ENCODE peak calls at places on chromosomes 13 and 19, in eight cellular contexts. H is fibroblast of pulmonary artery, Q is coronary artery, R is osteoblast, S is AG10803, U is OCI-LY7, L is uterus, Y is testis. I is an unnamed sample.

GRCh38 chr13:50969691-50970090 is 60.1 kb downstream of the RNASEH2B start:
- DNase-seq in Q (no peak), R (no peak), H (peak), Y (no peak), S (peak), L (no peak), U (no peak), I (no peak)

GRCh38 chr19:1860821-1861598 is 2.4 kb downstream of the KLF16 start:
- DNase-seq in R (no peak), S (no peak), U (no peak), H (no peak), L (no peak), Q (no peak), Y (no peak), I (no peak)

GRCh38 chr13:93843082-93843481 is 616.5 kb downstream of the GPC6 start:
- DNase-seq in H (no peak), U (no peak), L (no peak), Y (no peak), R (no peak), S (no peak), Q (no peak), I (no peak)

GRCh38 chr19:48683349-48683748 is 10.5 kb upstream of the NTN5 start:
- DNase-seq in Y (peak), S (peak), R (peak), Q (no peak), H (peak), U (peak), L (peak), I (no peak)

GRCh38 chr13:112905086-112905485 is 63.9 kb upstream of the MCF2L start:
- DNase-seq in S (no peak), U (no peak), L (no peak), Y (no peak), R (no peak), H (no peak), Q (no peak), I (no peak)

GRCh38 chr19:49855676-49856573 is 5.0 kb downstream of the PTOV1 start:
- DNase-seq in L (no peak), Q (no peak), H (no peak), U (no peak), Y (no peak), R (no peak), S (no peak), I (peak)

GRCh38 chr13:73440296-73440895 is 381.6 kb downstream of the KLF5 start:
- DNase-seq in Y (no peak), R (no peak), U (peak), H (peak), L (no peak), Q (no peak), S (no peak), I (no peak)

GRCh38 chr19:271856-272255 is 19.3 kb downstream of the PLPP2 start:
- DNase-seq in Q (no peak), H (no peak), S (no peak), Y (no peak), U (no peak), R (no peak), L (no peak), I (no peak)

GRCh38 chr13:60397693-60398437 is 845 bp downstream of the TDRD3 start:
- DNase-seq in S (peak), Q (peak), L (peak), Y (peak), U (peak), R (peak), H (peak), I (peak)

GRCh38 chr19:29121684-29122083 is 91.3 kb downstream of the UQCRFS1 start:
- DNase-seq in S (peak), Q (no peak), Y (peak), H (no peak), R (no peak), U (no peak), L (no peak), I (peak)
- TF ChIP-seq CTCF in S (peak), Q (no peak), Y (peak), H (peak), R (peak), U (peak), L (no peak), I (peak)

DNA sequence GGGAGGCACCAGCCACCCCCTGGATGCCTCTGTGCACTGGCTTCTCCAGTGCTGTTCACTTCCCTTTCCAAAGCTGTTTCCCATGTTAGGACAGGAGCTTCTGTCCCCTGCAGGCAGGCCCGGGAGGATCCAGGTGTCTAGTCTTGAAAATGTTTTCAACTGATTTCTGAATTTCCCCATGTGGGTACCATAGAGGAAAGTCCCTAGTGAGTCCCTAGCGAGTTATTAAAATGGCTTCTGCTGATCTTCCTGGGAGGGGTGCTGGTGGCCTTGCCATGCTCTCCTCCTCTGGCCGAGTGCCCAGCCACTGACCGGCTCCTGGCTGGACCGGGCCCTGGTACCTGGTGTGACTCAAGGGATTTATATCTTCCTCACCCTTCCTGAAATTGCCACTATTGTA is 5.2 kb upstream of the ANKRD10 start:
- DNase-seq in R (no peak), L (no peak), S (no peak), U (no peak), H (no peak), Y (peak), Q (no peak), I (no peak)
- TF ChIP-seq CTCF in R (no peak), L (no peak), S (no peak), U (no peak), H (no peak), Y (no peak), Q (no peak), I (no peak)

GRCh38 chr19:53019684-53020083 is 6.0 kb downstream of the ERVV-1 start:
- DNase-seq in Y (peak), H (peak), Q (no peak), R (no peak), S (no peak), U (peak), L (no peak), I (no peak)
- TF ChIP-seq CTCF in Y (no peak), H (peak), Q (no peak), R (peak), S (no peak), U (peak), L (no peak), I (no peak)

GRCh38 chr19:52945652-52946321 is 16.9 kb downstream of the ZNF816 start:
- DNase-seq in Q (no peak), R (no peak), L (no peak), U (no peak), Y (no peak), H (no peak), S (no peak), I (no peak)
- TF ChIP-seq CTCF in Q (no peak), R (no peak), L (no peak), U (no peak), Y (no peak), H (no peak), S (no peak), I (no peak)

GRCh38 chr13:103525530-103525929 is 459.3 kb upstream of the SLC10A2 start:
- DNase-seq in Y (no peak), R (no peak), H (no peak), S (no peak), Q (no peak), U (no peak), L (no peak), I (no peak)

GRCh38 chr13:103528437-103528836 is 462.2 kb upstream of the SLC10A2 start:
- DNase-seq in Y (no peak), U (no peak), L (no peak), R (no peak), S (no peak), H (no peak), Q (no peak), I (no peak)

DNA sequence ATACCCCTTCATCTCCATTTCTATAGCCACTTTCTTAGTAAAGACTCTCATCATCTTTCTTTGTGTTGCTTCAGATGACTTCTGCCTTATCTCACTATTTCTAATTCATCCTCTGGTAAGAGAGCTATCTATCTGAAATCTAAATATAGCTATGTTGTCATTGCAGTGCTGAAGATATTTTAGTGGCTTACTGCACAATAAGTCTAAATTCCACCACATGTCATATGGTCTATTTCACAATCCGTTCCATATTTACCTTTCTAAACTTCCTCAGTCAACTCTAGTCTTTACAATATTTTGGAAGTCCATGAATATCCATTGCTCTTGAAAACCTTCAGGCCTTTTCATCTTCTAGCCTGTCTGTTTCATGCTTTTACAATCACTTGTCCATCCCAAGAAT is 465.1 kb upstream of the SLC10A2 start:
- DNase-seq in U (no peak), R (no peak), Y (no peak), Q (no peak), S (no peak), L (no peak), H (no peak), I (no peak)
- TF ChIP-seq CTCF in U (no peak), R (no peak), Y (no peak), Q (no peak), S (no peak), L (no peak), H (no peak), I (no peak)

GRCh38 chr19:57389730-57390598 is at the start of gene ZNF548:
- DNase-seq in U (peak), R (peak), S (peak), Y (peak), L (peak), H (peak), Q (peak), I (peak)
- TF ChIP-seq CTCF in U (peak), R (peak), S (peak), Y (peak), L (peak), H (peak), Q (no peak), I (no peak)

GRCh38 chr19:16607819-16608218 is 20.2 kb downstream of the MED26 start:
- DNase-seq in Y (no peak), H (no peak), L (no peak), Q (no peak), U (no peak), R (no peak), S (no peak), I (no peak)

GRCh38 chr19:16604615-16605014 is 23.4 kb downstream of the MED26 start:
- DNase-seq in S (no peak), H (no peak), U (no peak), Y (no peak), Q (no peak), L (no peak), R (peak), I (no peak)

GRCh38 chr19:16603090-16603489 is 24.9 kb downstream of the MED26 start:
- DNase-seq in Y (no peak), S (no peak), L (no peak), U (no peak), R (peak), Q (no peak), H (no peak), I (no peak)

GRCh38 chr19:16605115-16605514 is 22.9 kb downstream of the MED26 start:
- DNase-seq in Q (no peak), S (no peak), L (no peak), H (no peak), Y (no peak), U (no peak), R (peak), I (no peak)

DNA sequence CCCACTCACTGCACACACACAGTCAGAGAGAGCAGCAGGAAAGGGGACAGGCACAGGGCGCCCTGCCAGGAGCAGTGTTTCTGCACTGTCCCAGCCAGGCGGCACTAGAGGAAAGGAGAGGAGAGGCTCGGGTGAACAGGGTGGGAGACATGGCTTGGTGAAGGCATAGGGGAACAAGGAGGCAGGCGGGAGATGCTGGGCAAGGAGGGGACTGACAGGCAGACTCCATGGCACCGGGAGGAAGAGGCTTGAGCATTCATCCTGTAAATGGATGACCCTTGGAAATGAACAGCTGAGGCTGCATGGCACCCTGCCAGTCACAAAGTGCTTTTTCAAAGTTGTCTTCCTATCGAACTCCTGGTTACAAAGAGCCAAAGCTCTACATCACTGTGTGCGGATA is 22.5 kb downstream of the MED26 start:
- DNase-seq in R (peak), U (no peak), Q (no peak), S (no peak), Y (no peak), H (no peak), L (peak), I (no peak)
- TF ChIP-seq CTCF in R (no peak), U (no peak), Q (no peak), S (no peak), Y (no peak), H (no peak), L (no peak), I (no peak)

GRCh38 chr19:38544569-38545315 is 73.0 kb downstream of the MAP4K1 start:
- DNase-seq in R (no peak), Y (no peak), L (no peak), U (peak), S (no peak), H (peak), Q (no peak), I (no peak)
- TF ChIP-seq CTCF in R (peak), Y (no peak), L (no peak), U (peak), S (no peak), H (no peak), Q (no peak), I (peak)

GRCh38 chr13:58994778-58995177 is 1169.0 kb downstream of the DIAPH3 start:
- DNase-seq in L (no peak), U (peak), R (no peak), S (no peak), Q (no peak), H (peak), Y (no peak), I (no peak)
- TF ChIP-seq CTCF in L (no peak), U (peak), R (no peak), S (no peak), Q (no peak), H (peak), Y (peak), I (no peak)

GRCh38 chr13:84985860-84986259 is 813.4 kb downstream of the SLITRK6 start:
- DNase-seq in S (no peak), Q (no peak), R (no peak), U (peak), Y (no peak), L (no peak), H (no peak), I (no peak)
- TF ChIP-seq CTCF in S (no peak), Q (no peak), R (no peak), U (peak), Y (no peak), L (no peak), H (no peak), I (no peak)